ENCODE peak calls at places on chromosomes 12 and 14, in nine cellular contexts. One of them, this sample, is unnamed. For H3K4me1, the result is how much of the 10 kb centered on the place peaks cover.

GRCh38 chr12:32893008-32893407 is 3.6 kb downstream of the PKP2 start:
- DNase-seq in endodermal cell: no peak
- DNase-seq in fibroblast of lung: no peak
- DNase-seq in Panc1: no peak
- DNase-seq in uterus: no peak
- DNase-seq in prostate gland: no peak
- DNase-seq in right atrium auricular region: no peak
- DNase-seq in psoas muscle: no peak
- DNase-seq in left ventricle myocardium inferior: no peak
- DNase-seq in this sample: no peak

GRCh38 chr12:111093428-111094142 is 173.2 kb upstream of the MYL2 start:
- DNase-seq in endodermal cell: no peak
- DNase-seq in fibroblast of lung: no peak
- DNase-seq in Panc1: no peak
- DNase-seq in uterus: no peak
- DNase-seq in prostate gland: peak
- DNase-seq in right atrium auricular region: no peak
- DNase-seq in psoas muscle: no peak
- DNase-seq in left ventricle myocardium inferior: no peak
- DNase-seq in this sample: no peak

GRCh38 chr12:116818341-116818856 is 62.8 kb downstream of the HRK start:
- DNase-seq in endodermal cell: peak
- DNase-seq in fibroblast of lung: peak
- DNase-seq in Panc1: no peak
- DNase-seq in uterus: peak
- DNase-seq in prostate gland: peak
- DNase-seq in right atrium auricular region: peak
- DNase-seq in psoas muscle: no peak
- DNase-seq in left ventricle myocardium inferior: peak
- DNase-seq in this sample: no peak

GRCh38 chr14:105255021-105255507 is 6.7 kb downstream of the BTBD6 start:
- DNase-seq in endodermal cell: no peak
- DNase-seq in fibroblast of lung: peak
- DNase-seq in Panc1: no peak
- DNase-seq in uterus: no peak
- DNase-seq in prostate gland: no peak
- DNase-seq in right atrium auricular region: no peak
- DNase-seq in psoas muscle: peak
- DNase-seq in left ventricle myocardium inferior: peak
- DNase-seq in this sample: no peak

GRCh38 chr12:11650697-11651281 is 1.3 kb downstream of the ETV6 start:
- DNase-seq in endodermal cell: peak
- DNase-seq in fibroblast of lung: peak
- DNase-seq in Panc1: no peak
- DNase-seq in uterus: no peak
- DNase-seq in prostate gland: no peak
- DNase-seq in right atrium auricular region: no peak
- DNase-seq in psoas muscle: no peak
- DNase-seq in left ventricle myocardium inferior: no peak
- DNase-seq in this sample: no peak

GRCh38 chr14:21103710-21104447 is 3.0 kb downstream of the TMEM253 start:
- DNase-seq in endodermal cell: peak
- DNase-seq in fibroblast of lung: peak
- DNase-seq in Panc1: peak
- DNase-seq in uterus: peak
- DNase-seq in prostate gland: peak
- DNase-seq in right atrium auricular region: peak
- DNase-seq in psoas muscle: peak
- DNase-seq in left ventricle myocardium inferior: peak
- DNase-seq in this sample: peak

GRCh38 chr14:25111061-25111601 is 61.2 kb upstream of the STXBP6 start:
- DNase-seq in endodermal cell: no peak
- DNase-seq in fibroblast of lung: peak
- DNase-seq in Panc1: no peak
- DNase-seq in uterus: no peak
- DNase-seq in prostate gland: no peak
- DNase-seq in right atrium auricular region: peak
- DNase-seq in psoas muscle: no peak
- DNase-seq in left ventricle myocardium inferior: no peak
- DNase-seq in this sample: no peak

GRCh38 chr12:126663304-126664094 is 1598.3 kb downstream of the AACS start:
- DNase-seq in endodermal cell: peak
- DNase-seq in fibroblast of lung: no peak
- DNase-seq in Panc1: no peak
- DNase-seq in uterus: no peak
- DNase-seq in prostate gland: no peak
- DNase-seq in right atrium auricular region: no peak
- DNase-seq in psoas muscle: no peak
- DNase-seq in left ventricle myocardium inferior: no peak
- DNase-seq in this sample: no peak

GRCh38 chr14:23348297-23348655 is 4.4 kb downstream of the SLC22A17 start:
- DNase-seq in endodermal cell: no peak
- DNase-seq in fibroblast of lung: no peak
- DNase-seq in Panc1: no peak
- DNase-seq in uterus: no peak
- DNase-seq in prostate gland: no peak
- DNase-seq in right atrium auricular region: no peak
- DNase-seq in psoas muscle: no peak
- DNase-seq in left ventricle myocardium inferior: no peak
- DNase-seq in this sample: no peak

GRCh38 chr12:48351022-48351708 is 446 bp upstream of the ZNF641 start:
- DNase-seq in endodermal cell: no peak
- DNase-seq in fibroblast of lung: peak
- DNase-seq in Panc1: peak
- DNase-seq in uterus: peak
- DNase-seq in prostate gland: peak
- DNase-seq in right atrium auricular region: peak
- DNase-seq in psoas muscle: peak
- DNase-seq in left ventricle myocardium inferior: peak
- DNase-seq in this sample: peak

GRCh38 chr12:109763201-109763841 is 49.7 kb downstream of the FAM222A start:
- DNase-seq in endodermal cell: peak
- DNase-seq in fibroblast of lung: peak
- DNase-seq in Panc1: no peak
- DNase-seq in uterus: no peak
- DNase-seq in prostate gland: no peak
- DNase-seq in right atrium auricular region: no peak
- DNase-seq in psoas muscle: peak
- DNase-seq in left ventricle myocardium inferior: no peak
- DNase-seq in this sample: peak

GRCh38 chr12:132754555-132754954 is 7.1 kb downstream of the ANKLE2 start:
- DNase-seq in endodermal cell: peak
- DNase-seq in fibroblast of lung: no peak
- DNase-seq in Panc1: no peak
- DNase-seq in uterus: no peak
- DNase-seq in prostate gland: no peak
- DNase-seq in right atrium auricular region: no peak
- DNase-seq in psoas muscle: no peak
- DNase-seq in left ventricle myocardium inferior: no peak
- DNase-seq in this sample: peak

GRCh38 chr14:63387691-63388090 is 69.0 kb upstream of the GPHB5 start:
- DNase-seq in endodermal cell: no peak
- DNase-seq in fibroblast of lung: no peak
- DNase-seq in Panc1: no peak
- DNase-seq in uterus: no peak
- DNase-seq in prostate gland: no peak
- DNase-seq in right atrium auricular region: no peak
- DNase-seq in psoas muscle: no peak
- DNase-seq in left ventricle myocardium inferior: no peak
- DNase-seq in this sample: no peak
- H3K4me3 ChIP-seq in endodermal cell: no peak
- H3K4me3 ChIP-seq in fibroblast of lung: no peak
- H3K4me3 ChIP-seq in Panc1: no peak
- H3K4me3 ChIP-seq in uterus: no peak
- H3K4me3 ChIP-seq in prostate gland: no peak
- H3K4me3 ChIP-seq in right atrium auricular region: no peak
- H3K4me3 ChIP-seq in psoas muscle: no peak
- H3K4me3 ChIP-seq in left ventricle myocardium inferior: no peak
- H3K4me3 ChIP-seq in this sample: no peak

GRCh38 chr14:91361236-91361811 is 56.3 kb downstream of the CCDC88C start:
- DNase-seq in endodermal cell: no peak
- DNase-seq in fibroblast of lung: peak
- DNase-seq in Panc1: no peak
- DNase-seq in uterus: no peak
- DNase-seq in prostate gland: peak
- DNase-seq in right atrium auricular region: no peak
- DNase-seq in psoas muscle: no peak
- DNase-seq in left ventricle myocardium inferior: no peak
- DNase-seq in this sample: no peak

GRCh38 chr14:91363776-91364523 is 53.7 kb downstream of the CCDC88C start:
- DNase-seq in endodermal cell: peak
- DNase-seq in fibroblast of lung: no peak
- DNase-seq in Panc1: no peak
- DNase-seq in uterus: no peak
- DNase-seq in prostate gland: no peak
- DNase-seq in right atrium auricular region: no peak
- DNase-seq in psoas muscle: no peak
- DNase-seq in left ventricle myocardium inferior: no peak
- DNase-seq in this sample: peak

GRCh38 chr14:91358654-91359210 is 58.9 kb downstream of the CCDC88C start:
- DNase-seq in endodermal cell: no peak
- DNase-seq in fibroblast of lung: no peak
- DNase-seq in Panc1: no peak
- DNase-seq in uterus: no peak
- DNase-seq in prostate gland: no peak
- DNase-seq in right atrium auricular region: no peak
- DNase-seq in psoas muscle: no peak
- DNase-seq in left ventricle myocardium inferior: no peak
- DNase-seq in this sample: no peak

GRCh38 chr14:91357731-91358319 is 59.8 kb downstream of the CCDC88C start:
- DNase-seq in endodermal cell: no peak
- DNase-seq in fibroblast of lung: no peak
- DNase-seq in Panc1: no peak
- DNase-seq in uterus: no peak
- DNase-seq in prostate gland: no peak
- DNase-seq in right atrium auricular region: no peak
- DNase-seq in psoas muscle: no peak
- DNase-seq in left ventricle myocardium inferior: no peak
- DNase-seq in this sample: peak

DNA sequence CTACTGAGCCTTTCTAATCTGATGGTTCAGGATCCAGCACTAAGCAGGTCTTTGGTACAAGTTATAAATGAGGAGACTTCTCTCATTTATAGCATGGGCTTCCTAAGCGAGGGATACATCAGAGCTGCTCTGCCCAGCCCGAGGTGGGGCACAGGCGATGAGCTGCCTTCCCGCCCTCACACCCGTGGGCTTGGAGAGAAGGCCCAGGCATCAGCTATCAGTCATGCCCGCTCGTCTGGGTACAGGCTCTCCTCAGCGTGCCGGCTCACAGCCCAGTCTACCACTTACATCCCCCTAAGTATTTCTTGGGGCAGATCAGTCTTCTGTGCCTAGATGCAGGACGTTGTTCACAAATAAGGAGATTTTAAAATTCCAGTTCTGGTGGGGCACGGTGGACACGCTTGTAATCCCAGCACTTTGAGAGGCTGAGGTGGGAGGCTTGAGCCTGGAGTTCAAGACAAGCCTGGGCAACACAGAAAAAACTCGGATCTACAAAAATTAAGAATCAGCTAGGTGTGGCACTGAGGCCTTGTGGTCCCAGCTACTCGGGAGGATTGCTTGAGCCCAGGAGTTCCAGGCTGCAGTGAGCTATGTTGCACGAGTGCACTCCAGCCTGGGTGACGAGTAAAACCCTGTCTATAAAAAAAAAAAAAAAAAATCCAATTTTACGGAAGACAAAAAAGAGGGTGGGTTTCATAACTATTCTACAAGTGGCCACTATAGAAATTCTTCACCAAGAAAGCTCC is 57.0 kb downstream of the CCDC88C start:
- DNase-seq in endodermal cell: no peak
- DNase-seq in fibroblast of lung: no peak
- DNase-seq in Panc1: no peak
- DNase-seq in uterus: no peak
- DNase-seq in prostate gland: no peak
- DNase-seq in right atrium auricular region: no peak
- DNase-seq in psoas muscle: no peak
- DNase-seq in left ventricle myocardium inferior: no peak
- DNase-seq in this sample: peak
- H3K27ac ChIP-seq in endodermal cell: no peak
- H3K27ac ChIP-seq in fibroblast of lung: no peak
- H3K27ac ChIP-seq in Panc1: peak
- H3K27ac ChIP-seq in uterus: no peak
- H3K27ac ChIP-seq in prostate gland: no peak
- H3K27ac ChIP-seq in right atrium auricular region: no peak
- H3K27ac ChIP-seq in psoas muscle: no peak
- H3K27ac ChIP-seq in left ventricle myocardium inferior: no peak
- H3K27ac ChIP-seq in this sample: no peak

DNA sequence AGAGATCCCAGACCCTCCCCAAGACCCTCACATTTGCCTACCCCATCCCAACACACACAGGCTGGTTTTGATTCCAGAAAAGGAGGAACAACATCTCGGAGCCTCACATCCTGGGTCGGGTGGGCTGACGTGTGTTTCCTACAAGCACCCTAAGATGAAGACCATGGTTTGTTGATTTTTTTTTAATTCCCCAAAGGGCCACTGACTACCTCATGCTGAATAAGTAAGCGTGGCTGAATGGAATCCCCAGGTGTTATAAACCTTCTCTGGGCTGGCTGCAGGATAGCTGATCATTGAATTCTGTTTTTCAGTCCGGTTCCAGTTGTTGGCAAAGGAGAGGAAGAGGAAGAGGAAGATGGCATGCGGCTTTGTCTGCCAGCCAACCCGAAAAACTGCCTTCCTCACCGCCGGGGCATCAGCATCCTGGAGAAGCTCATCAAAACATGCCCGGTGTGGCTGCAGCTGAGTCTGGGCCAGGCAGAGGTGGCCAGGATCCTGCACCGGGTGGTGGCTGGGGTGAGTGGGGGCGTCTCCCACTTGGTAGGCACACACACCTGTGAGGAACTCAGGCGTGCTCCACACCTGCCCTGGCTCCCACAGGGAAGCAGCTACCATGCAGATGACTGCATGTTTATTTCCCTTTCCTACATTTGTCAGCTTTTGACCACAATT is 42.0 kb downstream of the RIN3 start:
- DNase-seq in endodermal cell: no peak
- DNase-seq in fibroblast of lung: no peak
- DNase-seq in Panc1: no peak
- DNase-seq in uterus: no peak
- DNase-seq in prostate gland: no peak
- DNase-seq in right atrium auricular region: no peak
- DNase-seq in psoas muscle: no peak
- DNase-seq in left ventricle myocardium inferior: no peak
- DNase-seq in this sample: no peak
- H3K4me1 ChIP-seq in endodermal cell: under half
- H3K4me1 ChIP-seq in fibroblast of lung: under half
- H3K4me1 ChIP-seq in Panc1: under half
- H3K4me1 ChIP-seq in uterus: under half
- H3K4me1 ChIP-seq in prostate gland: under half
- H3K4me1 ChIP-seq in right atrium auricular region: under half
- H3K4me1 ChIP-seq in psoas muscle: under half
- H3K4me1 ChIP-seq in left ventricle myocardium inferior: under half
- H3K4me1 ChIP-seq in this sample: under half

DNA sequence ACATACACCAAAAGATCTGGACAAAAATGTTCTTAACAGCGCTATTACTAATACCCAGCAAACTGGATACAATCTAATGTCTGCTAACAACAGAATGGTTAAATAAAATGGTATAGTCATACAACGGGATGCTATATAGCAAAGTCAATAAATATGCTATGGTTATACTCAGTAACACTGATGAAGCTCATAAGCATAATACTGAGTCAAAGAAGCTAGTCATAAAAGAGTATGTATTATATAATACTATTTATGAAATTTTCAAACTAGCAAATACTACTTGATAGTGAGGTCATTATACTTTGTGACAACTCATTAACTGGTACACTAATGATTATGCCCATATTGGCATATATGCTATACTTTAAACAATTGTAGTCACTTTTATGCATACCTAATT is 7.4 kb downstream of the ABCD2 start:
- DNase-seq in endodermal cell: no peak
- DNase-seq in fibroblast of lung: no peak
- DNase-seq in Panc1: no peak
- DNase-seq in uterus: no peak
- DNase-seq in prostate gland: no peak
- DNase-seq in right atrium auricular region: no peak
- DNase-seq in psoas muscle: no peak
- DNase-seq in left ventricle myocardium inferior: no peak
- DNase-seq in this sample: no peak
- H3K4me3 ChIP-seq in endodermal cell: no peak
- H3K4me3 ChIP-seq in fibroblast of lung: no peak
- H3K4me3 ChIP-seq in Panc1: no peak
- H3K4me3 ChIP-seq in uterus: no peak
- H3K4me3 ChIP-seq in prostate gland: no peak
- H3K4me3 ChIP-seq in right atrium auricular region: no peak
- H3K4me3 ChIP-seq in psoas muscle: no peak
- H3K4me3 ChIP-seq in left ventricle myocardium inferior: no peak
- H3K4me3 ChIP-seq in this sample: no peak

This sample was measured in aorta.